ENCODE peak calls at places on chromosomes 12 and 14, in seven cellular contexts. One of them, this sample, is unnamed.

GRCh38 chr12:6849976-6850560 is 1.0 kb downstream of the CDCA3 start:
- DNase-seq in neural progenitor cell: no peak
- DNase-seq in A673: no peak
- DNase-seq in stimulated activated CD4-positive, alpha-beta T cell treated with anti-CD3 and anti-CD28 coated beads, Interleukin-1b, Interleukin-23, amount 100 ng/mL, for 24 hours: no peak
- DNase-seq in endothelial cell: no peak
- DNase-seq in esophagus squamous epithelium: no peak
- DNase-seq in progenitor cell of endocrine pancreas: no peak
- DNase-seq in this sample: no peak

GRCh38 chr12:3777206-3777809 is 24.4 kb upstream of the CRACR2A start:
- DNase-seq in neural progenitor cell: peak
- DNase-seq in A673: peak
- DNase-seq in stimulated activated CD4-positive, alpha-beta T cell treated with anti-CD3 and anti-CD28 coated beads, Interleukin-1b, Interleukin-23, amount 100 ng/mL, for 24 hours: no peak
- DNase-seq in endothelial cell: peak
- DNase-seq in esophagus squamous epithelium: no peak
- DNase-seq in progenitor cell of endocrine pancreas: no peak
- DNase-seq in this sample: peak

GRCh38 chr14:99860219-99860618 is 67.0 kb downstream of the EML1 start:
- DNase-seq in neural progenitor cell: no peak
- DNase-seq in A673: no peak
- DNase-seq in stimulated activated CD4-positive, alpha-beta T cell treated with anti-CD3 and anti-CD28 coated beads, Interleukin-1b, Interleukin-23, amount 100 ng/mL, for 24 hours: no peak
- DNase-seq in endothelial cell: no peak
- DNase-seq in esophagus squamous epithelium: no peak
- DNase-seq in progenitor cell of endocrine pancreas: no peak
- DNase-seq in this sample: no peak

GRCh38 chr12:4932576-4932975 is 22.9 kb downstream of the KCNA1 start:
- DNase-seq in neural progenitor cell: no peak
- DNase-seq in A673: no peak
- DNase-seq in stimulated activated CD4-positive, alpha-beta T cell treated with anti-CD3 and anti-CD28 coated beads, Interleukin-1b, Interleukin-23, amount 100 ng/mL, for 24 hours: no peak
- DNase-seq in endothelial cell: no peak
- DNase-seq in esophagus squamous epithelium: no peak
- DNase-seq in progenitor cell of endocrine pancreas: no peak
- DNase-seq in this sample: no peak

GRCh38 chr14:63938198-63939005 is 85.6 kb downstream of the SYNE2 start:
- DNase-seq in neural progenitor cell: no peak
- DNase-seq in A673: no peak
- DNase-seq in stimulated activated CD4-positive, alpha-beta T cell treated with anti-CD3 and anti-CD28 coated beads, Interleukin-1b, Interleukin-23, amount 100 ng/mL, for 24 hours: no peak
- DNase-seq in endothelial cell: no peak
- DNase-seq in esophagus squamous epithelium: no peak
- DNase-seq in progenitor cell of endocrine pancreas: no peak
- DNase-seq in this sample: no peak

GRCh38 chr12:120496353-120497340 is 734 bp downstream of the DYNLL1 start:
- DNase-seq in neural progenitor cell: peak
- DNase-seq in A673: peak
- DNase-seq in stimulated activated CD4-positive, alpha-beta T cell treated with anti-CD3 and anti-CD28 coated beads, Interleukin-1b, Interleukin-23, amount 100 ng/mL, for 24 hours: peak
- DNase-seq in endothelial cell: peak
- DNase-seq in esophagus squamous epithelium: no peak
- DNase-seq in progenitor cell of endocrine pancreas: peak
- DNase-seq in this sample: peak

GRCh38 chr14:67265131-67265530 is 23.9 kb downstream of the PALS1 start:
- DNase-seq in neural progenitor cell: no peak
- DNase-seq in A673: no peak
- DNase-seq in stimulated activated CD4-positive, alpha-beta T cell treated with anti-CD3 and anti-CD28 coated beads, Interleukin-1b, Interleukin-23, amount 100 ng/mL, for 24 hours: no peak
- DNase-seq in endothelial cell: no peak
- DNase-seq in esophagus squamous epithelium: no peak
- DNase-seq in progenitor cell of endocrine pancreas: no peak
- DNase-seq in this sample: no peak

GRCh38 chr14:102544745-102545460 is 35.3 kb upstream of the ANKRD9 start:
- DNase-seq in neural progenitor cell: peak
- DNase-seq in A673: no peak
- DNase-seq in stimulated activated CD4-positive, alpha-beta T cell treated with anti-CD3 and anti-CD28 coated beads, Interleukin-1b, Interleukin-23, amount 100 ng/mL, for 24 hours: no peak
- DNase-seq in endothelial cell: no peak
- DNase-seq in esophagus squamous epithelium: no peak
- DNase-seq in progenitor cell of endocrine pancreas: no peak
- DNase-seq in this sample: no peak

GRCh38 chr12:115404761-115405470 is 720.9 kb upstream of the TBX3 start:
- DNase-seq in neural progenitor cell: no peak
- DNase-seq in A673: no peak
- DNase-seq in stimulated activated CD4-positive, alpha-beta T cell treated with anti-CD3 and anti-CD28 coated beads, Interleukin-1b, Interleukin-23, amount 100 ng/mL, for 24 hours: no peak
- DNase-seq in endothelial cell: no peak
- DNase-seq in esophagus squamous epithelium: no peak
- DNase-seq in progenitor cell of endocrine pancreas: no peak
- DNase-seq in this sample: peak

GRCh38 chr12:72889791-72890190 is 617.6 kb downstream of the TRHDE start:
- DNase-seq in neural progenitor cell: peak
- DNase-seq in A673: no peak
- DNase-seq in stimulated activated CD4-positive, alpha-beta T cell treated with anti-CD3 and anti-CD28 coated beads, Interleukin-1b, Interleukin-23, amount 100 ng/mL, for 24 hours: no peak
- DNase-seq in endothelial cell: no peak
- DNase-seq in esophagus squamous epithelium: no peak
- DNase-seq in progenitor cell of endocrine pancreas: no peak
- DNase-seq in this sample: no peak

GRCh38 chr14:30443368-30444007 is 115.5 kb upstream of the G2E3 start:
- DNase-seq in neural progenitor cell: peak
- DNase-seq in A673: peak
- DNase-seq in stimulated activated CD4-positive, alpha-beta T cell treated with anti-CD3 and anti-CD28 coated beads, Interleukin-1b, Interleukin-23, amount 100 ng/mL, for 24 hours: no peak
- DNase-seq in endothelial cell: no peak
- DNase-seq in esophagus squamous epithelium: no peak
- DNase-seq in progenitor cell of endocrine pancreas: no peak
- DNase-seq in this sample: peak

GRCh38 chr12:122523846-122524718 is 2.7 kb downstream of the RSRC2 start:
- DNase-seq in neural progenitor cell: no peak
- DNase-seq in A673: no peak
- DNase-seq in stimulated activated CD4-positive, alpha-beta T cell treated with anti-CD3 and anti-CD28 coated beads, Interleukin-1b, Interleukin-23, amount 100 ng/mL, for 24 hours: no peak
- DNase-seq in endothelial cell: no peak
- DNase-seq in esophagus squamous epithelium: no peak
- DNase-seq in progenitor cell of endocrine pancreas: no peak
- DNase-seq in this sample: no peak

GRCh38 chr14:88554458-88555286 is at the start of gene PTPN21:
- DNase-seq in neural progenitor cell: peak
- DNase-seq in A673: peak
- DNase-seq in stimulated activated CD4-positive, alpha-beta T cell treated with anti-CD3 and anti-CD28 coated beads, Interleukin-1b, Interleukin-23, amount 100 ng/mL, for 24 hours: no peak
- DNase-seq in endothelial cell: peak
- DNase-seq in esophagus squamous epithelium: no peak
- DNase-seq in progenitor cell of endocrine pancreas: peak
- DNase-seq in this sample: peak

GRCh38 chr14:86683525-86683924 is 1153.6 kb downstream of the FLRT2 start:
- DNase-seq in neural progenitor cell: no peak
- DNase-seq in A673: no peak
- DNase-seq in stimulated activated CD4-positive, alpha-beta T cell treated with anti-CD3 and anti-CD28 coated beads, Interleukin-1b, Interleukin-23, amount 100 ng/mL, for 24 hours: no peak
- DNase-seq in endothelial cell: no peak
- DNase-seq in esophagus squamous epithelium: no peak
- DNase-seq in progenitor cell of endocrine pancreas: no peak
- DNase-seq in this sample: no peak

GRCh38 chr12:122067966-122068365 is 10.6 kb upstream of the MLXIP start:
- DNase-seq in neural progenitor cell: no peak
- DNase-seq in A673: no peak
- DNase-seq in stimulated activated CD4-positive, alpha-beta T cell treated with anti-CD3 and anti-CD28 coated beads, Interleukin-1b, Interleukin-23, amount 100 ng/mL, for 24 hours: no peak
- DNase-seq in endothelial cell: no peak
- DNase-seq in esophagus squamous epithelium: no peak
- DNase-seq in progenitor cell of endocrine pancreas: no peak
- DNase-seq in this sample: no peak

GRCh38 chr12:77847060-77847541 is 16.4 kb downstream of the NAV3 start:
- DNase-seq in neural progenitor cell: no peak
- DNase-seq in A673: peak
- DNase-seq in stimulated activated CD4-positive, alpha-beta T cell treated with anti-CD3 and anti-CD28 coated beads, Interleukin-1b, Interleukin-23, amount 100 ng/mL, for 24 hours: no peak
- DNase-seq in endothelial cell: no peak
- DNase-seq in esophagus squamous epithelium: no peak
- DNase-seq in progenitor cell of endocrine pancreas: no peak
- DNase-seq in this sample: peak

GRCh38 chr12:72273851-72274284 is 1.7 kb downstream of the TRHDE start:
- DNase-seq in neural progenitor cell: no peak
- DNase-seq in A673: peak
- DNase-seq in stimulated activated CD4-positive, alpha-beta T cell treated with anti-CD3 and anti-CD28 coated beads, Interleukin-1b, Interleukin-23, amount 100 ng/mL, for 24 hours: no peak
- DNase-seq in endothelial cell: no peak
- DNase-seq in esophagus squamous epithelium: no peak
- DNase-seq in progenitor cell of endocrine pancreas: no peak
- DNase-seq in this sample: no peak

GRCh38 chr14:102805454-102805891 is 28.2 kb downstream of the TRAF3 start:
- DNase-seq in neural progenitor cell: no peak
- DNase-seq in A673: no peak
- DNase-seq in stimulated activated CD4-positive, alpha-beta T cell treated with anti-CD3 and anti-CD28 coated beads, Interleukin-1b, Interleukin-23, amount 100 ng/mL, for 24 hours: no peak
- DNase-seq in endothelial cell: no peak
- DNase-seq in esophagus squamous epithelium: no peak
- DNase-seq in progenitor cell of endocrine pancreas: no peak
- DNase-seq in this sample: no peak

GRCh38 chr14:100498068-100498467 is 89.1 kb downstream of the BEGAIN start:
- DNase-seq in neural progenitor cell: no peak
- DNase-seq in A673: no peak
- DNase-seq in stimulated activated CD4-positive, alpha-beta T cell treated with anti-CD3 and anti-CD28 coated beads, Interleukin-1b, Interleukin-23, amount 100 ng/mL, for 24 hours: no peak
- DNase-seq in endothelial cell: no peak
- DNase-seq in esophagus squamous epithelium: no peak
- DNase-seq in progenitor cell of endocrine pancreas: no peak
- DNase-seq in this sample: no peak

GRCh38 chr14:96287856-96288255 is 31.8 kb downstream of the BDKRB1 start:
- DNase-seq in neural progenitor cell: no peak
- DNase-seq in A673: no peak
- DNase-seq in stimulated activated CD4-positive, alpha-beta T cell treated with anti-CD3 and anti-CD28 coated beads, Interleukin-1b, Interleukin-23, amount 100 ng/mL, for 24 hours: no peak
- DNase-seq in endothelial cell: no peak
- DNase-seq in esophagus squamous epithelium: no peak
- DNase-seq in progenitor cell of endocrine pancreas: no peak
- DNase-seq in this sample: no peak

This sample was measured in SK-MEL-5.